ENCODE peak calls at places on chromosomes 13 and 19, in nine cellular contexts. W is cardiac muscle cell; I is psoas muscle; B is tibial artery; P is GM23248; K is trophoblast cell; J is CD8-positive, alpha-beta memory T cell; L is A549; H is testis. Q is an unnamed sample.

GRCh38 chr13:97982286-97982685 is 28.8 kb downstream of the IPO5 start:
- DNase-seq in W (peak; percentile 46), I (no peak), B (no peak), P (peak; percentile 43), K (no peak), J (no peak), L (no peak), H (no peak), Q (no peak)

GRCh38 chr13:36965767-36966166 is 33.4 kb downstream of the ALG5 start:
- DNase-seq in W (peak; percentile 74), I (no peak), B (no peak), P (peak; percentile 93), K (peak; percentile 56), J (no peak), L (no peak), H (no peak), Q (peak; percentile 74)

GRCh38 chr13:106882222-106882621 is 314.3 kb upstream of the ARGLU1 start:
- DNase-seq in W (no peak), I (no peak), B (no peak), P (no peak), K (no peak), J (no peak), L (no peak), H (no peak), Q (no peak)

GRCh38 chr13:111622051-111622531 is 301.6 kb downstream of the TEX29 start:
- DNase-seq in W (no peak), I (no peak), B (no peak), P (no peak), K (no peak), J (no peak), L (no peak), H (no peak), Q (no peak)

GRCh38 chr19:29591670-29592069 is 14.4 kb upstream of the POP4 start:
- DNase-seq in W (no peak), I (no peak), B (no peak), P (no peak), K (no peak), J (no peak), L (no peak), H (no peak), Q (no peak)

GRCh38 chr19:40771101-40771539 is 4.2 kb upstream of the MIA start:
- DNase-seq in W (no peak), I (no peak), B (no peak), P (no peak), K (no peak), J (no peak), L (no peak), H (peak; percentile 45), Q (no peak)

GRCh38 chr19:6362351-6362801 is 1.0 kb downstream of the CLPP start:
- DNase-seq in W (no peak), I (no peak), B (no peak), P (peak; percentile 26), K (peak; percentile 6), J (peak; percentile 72), L (no peak), H (no peak), Q (no peak)

GRCh38 chr13:71360041-71360440 is 507.0 kb downstream of the DACH1 start:
- DNase-seq in W (no peak), I (no peak), B (no peak), P (no peak), K (no peak), J (no peak), L (no peak), H (no peak), Q (no peak)

GRCh38 chr19:30718728-30719127 is 346.5 kb downstream of the ZNF536 start:
- DNase-seq in W (no peak), I (no peak), B (no peak), P (no peak), K (no peak), J (no peak), L (no peak), H (no peak), Q (no peak)
- H3K4me3 ChIP-seq in W (no peak overlapping the region), I (peak overlapping the region; percentile 78), B (peak overlapping the region; percentile 48), P (peak overlapping the region; percentile 87), K (no peak overlapping the region), J (no peak overlapping the region), L (peak overlapping the region; percentile 40), H (peak overlapping the region; percentile 60), Q (no peak overlapping the region)

GRCh38 chr19:47070756-47071155 is 22.3 kb upstream of the TMEM160 start:
- DNase-seq in W (no peak), I (no peak), B (no peak), P (no peak), K (no peak), J (no peak), L (no peak), H (no peak), Q (no peak)
- H3K27ac ChIP-seq in W (no peak overlapping the region), I (no peak overlapping the region), B (no peak overlapping the region), P (no peak overlapping the region), K (no peak overlapping the region), J (no peak overlapping the region), L (no peak overlapping the region), H (no peak overlapping the region), Q (no peak overlapping the region)

DNA sequence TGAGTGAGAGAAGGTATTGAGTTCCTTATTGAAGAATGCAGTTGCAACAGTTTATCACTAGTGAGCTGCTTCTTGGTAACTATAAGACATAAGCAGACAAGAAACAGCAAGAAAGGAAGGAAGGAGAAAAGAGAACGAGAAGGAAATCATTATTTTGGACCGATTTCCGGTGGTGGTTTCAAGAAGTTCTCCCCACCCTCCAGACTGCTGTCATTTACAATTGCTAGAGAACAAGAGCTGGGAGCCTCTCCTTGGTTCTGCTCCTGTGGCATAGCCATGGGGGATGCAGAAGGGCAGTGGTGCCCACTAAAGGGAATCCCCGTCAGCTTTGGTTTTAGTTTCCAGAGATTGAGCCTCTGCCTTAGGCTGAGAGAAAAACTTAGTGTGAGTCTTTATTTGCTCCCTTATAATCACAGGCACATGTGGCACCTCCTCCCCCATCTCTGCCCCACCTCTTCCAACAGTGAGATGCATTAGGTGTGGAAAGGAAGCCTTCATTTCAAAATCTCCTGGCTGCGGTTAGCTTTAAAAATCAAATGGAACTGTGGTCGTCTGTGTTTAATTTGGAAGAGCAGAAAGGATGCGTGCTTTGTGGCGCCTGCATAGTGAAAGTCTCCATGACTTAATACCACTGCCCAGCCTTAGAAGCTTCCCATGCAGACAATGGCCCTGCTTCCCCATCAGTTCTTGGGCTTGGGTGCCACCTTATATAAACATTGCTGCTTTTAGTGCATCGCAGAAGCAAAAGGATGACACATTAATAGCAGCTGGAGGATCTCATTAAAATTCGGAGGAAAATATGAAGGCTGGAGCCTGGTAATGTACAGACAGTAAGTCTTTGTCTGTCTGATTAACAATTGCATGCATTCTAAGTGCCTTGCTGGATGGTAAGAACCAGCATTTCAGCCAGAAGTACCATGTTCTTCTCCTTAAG is 25.0 kb downstream of the LRCH1 start:
- DNase-seq in W (no peak), I (no peak), B (no peak), P (peak; percentile 67), K (no peak), J (no peak), L (no peak), H (no peak), Q (no peak)
- H3K4me1 ChIP-seq in W (peaks cover 59% of the 10 kb centered on the region), I (peaks cover 34% of the 10 kb centered on the region), B (peaks cover 82% of the 10 kb centered on the region), P (peaks cover 40% of the 10 kb centered on the region), K (peaks cover 8% of the 10 kb centered on the region), J (peaks cover 15% of the 10 kb centered on the region), L (peaks cover 41% of the 10 kb centered on the region), H (peaks cover 39% of the 10 kb centered on the region), Q (peaks cover 27% of the 10 kb centered on the region)

GRCh38 chr19:35844482-35845214 is 7.7 kb downstream of the NPHS1 start:
- DNase-seq in W (no peak), I (no peak), B (no peak), P (no peak), K (no peak), J (no peak), L (no peak), H (no peak), Q (no peak)
- H3K4me3 ChIP-seq in W (no peak overlapping the region), I (peak overlapping the region; percentile 33), B (no peak overlapping the region), P (no peak overlapping the region), K (no peak overlapping the region), J (no peak overlapping the region), L (peak overlapping the region; percentile 49), H (no peak overlapping the region), Q (no peak overlapping the region)

GRCh38 chr19:50963381-50963780 is 6.0 kb downstream of the KLK6 start:
- DNase-seq in W (no peak), I (no peak), B (no peak), P (no peak), K (no peak), J (no peak), L (no peak), H (no peak), Q (no peak)

GRCh38 chr19:50969413-50969760 is at the start of gene KLK6:
- DNase-seq in W (no peak), I (no peak), B (no peak), P (no peak), K (no peak), J (no peak), L (no peak), H (no peak), Q (no peak)

GRCh38 chr19:50964266-50964665 is 5.1 kb downstream of the KLK6 start:
- DNase-seq in W (no peak), I (no peak), B (no peak), P (no peak), K (no peak), J (no peak), L (no peak), H (no peak), Q (no peak)

GRCh38 chr19:50968709-50969412 is 530 bp downstream of the KLK6 start:
- DNase-seq in W (peak; percentile 21), I (no peak), B (no peak), P (no peak), K (no peak), J (no peak), L (no peak), H (no peak), Q (no peak)

GRCh38 chr19:50967924-50968708 is 1.3 kb downstream of the KLK6 start:
- DNase-seq in W (no peak), I (no peak), B (no peak), P (no peak), K (no peak), J (no peak), L (no peak), H (no peak), Q (no peak)
- H3K27ac ChIP-seq in W (no peak overlapping the region), I (no peak overlapping the region), B (no peak overlapping the region), P (no peak overlapping the region), K (peak overlapping the region; percentile 54), J (no peak overlapping the region), L (no peak overlapping the region), H (no peak overlapping the region), Q (no peak overlapping the region)